ENCODE peak calls at places on chromosomes 4 and X, in nine cellular contexts. P is foreskin fibroblast, N is astrocyte of the spinal cord, K is fibroblast of mammary gland, H is hepatocyte, G is cardiac fibroblast, D is endothelial cell, Y is uterus, I is NB4. O is an unnamed sample.

GRCh38 chr4:69126030-69126429 is 29.8 kb downstream of the UGT2B7 start:
- DNase-seq in D (no peak), H (no peak), I (no peak), P (no peak), G (no peak), Y (no peak), K (no peak), N (no peak), O (no peak)

GRCh38 chr4:113781439-113782040 is 20.0 kb upstream of the CAMK2D start:
- DNase-seq in N (peak; percentile 63), H (peak; percentile 45), P (no peak), K (peak; percentile 66), I (peak; percentile 45), Y (no peak), G (peak; percentile 64), D (no peak), O (peak; percentile 51)

GRCh38 chr4:14719053-14719452 is 283.2 kb upstream of the CPEB2 start:
- DNase-seq in P (peak; percentile 2), K (peak; percentile 72), H (peak; percentile 36), G (peak; percentile 29), N (peak; percentile 91), I (no peak), D (no peak), Y (no peak), O (peak; percentile 82)

GRCh38 chr4:82293304-82293703 is 80.5 kb downstream of the HNRNPD start:
- DNase-seq in K (no peak), D (no peak), I (peak; percentile 79), P (no peak), H (no peak), Y (no peak), G (no peak), N (no peak), O (no peak)

GRCh38 chrX:49071877-49072711 is 1.7 kb downstream of the PRAF2 start:
- DNase-seq in N (peak; percentile 77), G (peak; percentile 90), K (peak; percentile 79), I (no peak), Y (peak; percentile 84), H (peak; percentile 10), D (peak; percentile 52), P (peak; percentile 57), O (peak; percentile 72)

GRCh38 chr4:45668086-45668485 is 455.8 kb downstream of the GABRG1 start:
- DNase-seq in D (no peak), K (no peak), P (no peak), G (no peak), N (no peak), Y (no peak), I (no peak), H (no peak), O (no peak)

GRCh38 chr4:3388461-3389185 is 53.1 kb upstream of the HGFAC start:
- DNase-seq in Y (no peak), K (peak; percentile 77), P (peak; percentile 80), G (peak; percentile 62), D (no peak), N (peak; percentile 65), I (peak; percentile 79), H (no peak), O (peak; percentile 85)

GRCh38 chr4:82519072-82519471 is 42.7 kb downstream of the TMEM150C start:
- DNase-seq in P (no peak), N (peak; percentile 60), H (peak; percentile 12), D (no peak), K (peak; percentile 18), G (peak; percentile 24), I (no peak), Y (no peak), O (peak; percentile 15)

GRCh38 chr4:78766650-78767049 is 9.5 kb upstream of the BMP2K start:
- DNase-seq in H (no peak), Y (no peak), G (no peak), I (no peak), D (no peak), P (no peak), K (no peak), N (no peak), O (no peak)

GRCh38 chr4:80182237-80182866 is 15.0 kb upstream of the PRDM8 start:
- DNase-seq in P (no peak), H (no peak), Y (no peak), D (no peak), K (no peak), I (no peak), G (no peak), N (no peak), O (no peak)

GRCh38 chr4:112060212-112060611 is 85.0 kb upstream of the FAM241A start:
- DNase-seq in G (peak; percentile 23), K (peak; percentile 54), N (peak; percentile 10), I (peak; percentile 32), D (peak; percentile 18), Y (no peak), H (peak; percentile 29), P (peak; percentile 21), O (peak; percentile 57)
- TF ChIP-seq CTCF in G (peak; percentile 53), K (peak; percentile 70), N (peak; percentile 58), I (peak; percentile 52), D (peak; percentile 29), Y (no peak), H (peak; percentile 55), P (peak; percentile 59), O (peak; percentile 69)

DNA sequence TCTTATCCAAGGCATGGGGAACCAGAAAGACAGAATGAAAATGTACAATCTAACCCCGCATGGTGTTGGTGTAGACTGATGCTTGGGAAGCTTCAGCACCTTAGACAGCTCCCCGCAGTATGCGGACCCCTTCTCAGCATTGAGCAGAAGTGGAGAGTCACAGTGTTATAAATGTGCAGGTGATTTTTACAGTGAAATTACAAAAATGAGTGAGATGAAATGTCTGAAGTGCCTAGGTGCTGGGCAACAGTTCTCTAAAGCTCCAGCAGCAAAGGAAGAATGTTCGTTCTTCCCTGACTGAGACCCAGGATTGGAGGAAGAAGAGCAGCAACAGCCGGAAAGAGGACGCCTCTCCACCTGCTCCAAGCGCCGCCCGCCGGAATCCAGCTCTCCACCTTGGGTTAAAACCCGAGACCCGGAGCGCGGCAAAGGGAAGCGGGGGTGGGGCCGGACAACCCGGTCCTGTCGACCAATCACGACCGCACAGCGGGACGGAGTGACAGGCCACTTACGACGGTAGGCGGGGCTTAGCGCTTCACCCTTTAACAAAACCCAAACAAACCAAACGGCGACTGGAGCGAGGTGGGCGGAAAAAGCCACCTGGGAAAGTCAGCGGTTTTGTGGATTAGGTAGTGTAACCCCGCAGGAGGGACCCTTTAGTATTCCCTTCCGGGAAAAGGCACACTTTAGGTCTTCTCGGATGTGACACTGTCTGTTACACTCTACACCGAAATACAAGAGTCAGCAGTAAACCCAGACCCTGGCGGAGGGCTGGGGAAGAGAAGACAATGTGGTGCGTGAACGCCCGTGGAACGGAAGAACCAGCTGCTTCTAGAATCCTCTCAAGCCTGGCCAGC is at the start of gene GLRA3:
- DNase-seq in K (peak; percentile 42), I (peak; percentile 27), D (peak; percentile 78), G (peak; percentile 35), P (no peak), H (peak; percentile 84), Y (peak; percentile 31), N (peak; percentile 70), O (peak; percentile 63)
- TF ChIP-seq CTCF in K (no peak), I (no peak), D (no peak), G (no peak), P (no peak), H (no peak), Y (no peak), N (no peak), O (no peak)

GRCh38 chrX:27597506-27597905 is 7.4 kb downstream of the DCAF8L2 start:
- DNase-seq in K (no peak), H (no peak), Y (no peak), I (no peak), P (no peak), D (no peak), N (no peak), G (peak; percentile 38), O (no peak)

GRCh38 chrX:27600686-27601085 is 10.5 kb downstream of the DCAF8L2 start:
- DNase-seq in N (no peak), I (no peak), P (no peak), D (no peak), G (no peak), K (no peak), Y (no peak), H (no peak), O (peak; percentile 72)

GRCh38 chrX:27598312-27598711 is 8.2 kb downstream of the DCAF8L2 start:
- DNase-seq in G (peak; percentile 87), H (peak; percentile 16), K (no peak), Y (no peak), I (no peak), P (no peak), D (peak; percentile 3), N (no peak), O (no peak)

DNA sequence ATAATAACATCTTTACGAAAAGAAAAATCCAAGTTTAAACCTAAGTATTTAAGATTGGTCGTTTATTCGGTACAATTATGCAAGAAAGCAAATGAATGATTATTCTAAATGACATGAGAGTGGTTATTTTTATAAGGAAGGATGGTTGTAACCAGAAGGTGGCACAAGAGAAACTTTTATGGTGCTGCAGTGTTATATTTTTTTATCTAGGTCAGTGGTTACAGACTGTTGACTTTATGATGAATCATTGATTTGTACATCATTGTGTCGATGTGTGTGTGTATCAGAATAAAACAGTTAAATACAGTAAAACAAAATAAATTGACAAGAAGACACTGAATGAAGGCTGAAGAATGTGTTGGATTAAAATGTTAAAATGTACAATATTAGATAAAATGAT is 9.8 kb downstream of the DCAF8L2 start:
- DNase-seq in P (no peak), N (peak; percentile 36), D (no peak), G (peak; percentile 34), H (no peak), I (peak; percentile 2), Y (no peak), K (peak; percentile 4), O (peak; percentile 58)
- TF ChIP-seq CTCF in P (no peak), N (no peak), D (no peak), G (no peak), H (no peak), I (no peak), Y (no peak), K (no peak), O (no peak)

GRCh38 chr4:157282019-157282418 is 61.5 kb downstream of the GRIA2 start:
- DNase-seq in Y (no peak), K (no peak), P (no peak), N (no peak), D (no peak), H (no peak), G (no peak), I (no peak), O (no peak)
- TF ChIP-seq CTCF in Y (no peak), K (no peak), P (no peak), N (no peak), D (no peak), H (no peak), G (no peak), I (no peak), O (no peak)

GRCh38 chr4:142983612-142984011 is 137.5 kb upstream of the INPP4B start:
- DNase-seq in P (no peak), I (no peak), Y (no peak), D (no peak), K (no peak), H (no peak), G (no peak), N (no peak), O (no peak)

GRCh38 chr4:142983111-142983510 is 137.0 kb upstream of the INPP4B start:
- DNase-seq in H (no peak), K (no peak), N (no peak), I (no peak), D (no peak), P (no peak), Y (no peak), G (no peak), O (no peak)

GRCh38 chr4:142984871-142985585 is 138.9 kb upstream of the INPP4B start:
- DNase-seq in K (peak; percentile 13), Y (no peak), G (peak; percentile 28), N (peak; percentile 15), I (peak; percentile 7), P (peak; percentile 5), D (no peak), H (peak; percentile 48), O (peak; percentile 41)
- TF ChIP-seq CTCF in K (peak; percentile 30), Y (no peak), G (peak; percentile 58), N (peak; percentile 53), I (peak; percentile 24), P (peak; percentile 57), D (no peak), H (peak; percentile 62), O (peak; percentile 61)

GRCh38 chr4:89114100-89114499 is 2.8 kb downstream of the TIGD2 start:
- DNase-seq in K (no peak), N (no peak), H (no peak), P (no peak), I (no peak), G (no peak), D (no peak), Y (no peak), O (no peak)
- TF ChIP-seq CTCF in K (no peak), N (no peak), H (no peak), P (no peak), I (no peak), G (no peak), D (no peak), Y (no peak), O (no peak)